ENCODE peak calls at places on chromosomes 2 and 18, in seven cellular contexts. One of them, this sample, is unnamed.
A peak's percentile ranks its signal among the peaks of the same experiment; 100 is the strongest.

GRCh38 chr2:163877316-163877715 is 141.5 kb upstream of the FIGN start:
- DNase-seq in D721Med: no peak
- DNase-seq in nephron progenitor cell: peak; percentile 4
- DNase-seq in astrocyte of the spinal cord: peak; percentile 55
- DNase-seq in lower lobe of right lung: no peak
- DNase-seq in breast epithelium: no peak
- DNase-seq in GM10248: no peak
- DNase-seq in this sample: no peak

GRCh38 chr2:8457092-8457481 is 224.8 kb upstream of the ID2 start:
- DNase-seq in D721Med: no peak
- DNase-seq in nephron progenitor cell: no peak
- DNase-seq in astrocyte of the spinal cord: no peak
- DNase-seq in lower lobe of right lung: peak; percentile 58
- DNase-seq in breast epithelium: no peak
- DNase-seq in GM10248: no peak
- DNase-seq in this sample: no peak

GRCh38 chr18:45348974-45349373 is 266.3 kb upstream of the SLC14A2 start:
- DNase-seq in D721Med: no peak
- DNase-seq in nephron progenitor cell: no peak
- DNase-seq in astrocyte of the spinal cord: no peak
- DNase-seq in lower lobe of right lung: no peak
- DNase-seq in breast epithelium: no peak
- DNase-seq in GM10248: no peak
- DNase-seq in this sample: no peak

GRCh38 chr2:155519731-155520130 is 812.8 kb downstream of the NR4A2 start:
- DNase-seq in D721Med: no peak
- DNase-seq in nephron progenitor cell: no peak
- DNase-seq in astrocyte of the spinal cord: no peak
- DNase-seq in lower lobe of right lung: no peak
- DNase-seq in breast epithelium: no peak
- DNase-seq in GM10248: no peak
- DNase-seq in this sample: no peak

GRCh38 chr2:167438206-167438605 is 549.9 kb downstream of the XIRP2 start:
- DNase-seq in D721Med: no peak
- DNase-seq in nephron progenitor cell: no peak
- DNase-seq in astrocyte of the spinal cord: peak; percentile 77
- DNase-seq in lower lobe of right lung: no peak
- DNase-seq in breast epithelium: no peak
- DNase-seq in GM10248: no peak
- DNase-seq in this sample: no peak

GRCh38 chr2:46942143-46942526 is 26.5 kb upstream of the MCFD2 start:
- DNase-seq in D721Med: no peak
- DNase-seq in nephron progenitor cell: no peak
- DNase-seq in astrocyte of the spinal cord: no peak
- DNase-seq in lower lobe of right lung: peak; percentile 76
- DNase-seq in breast epithelium: peak; percentile 56
- DNase-seq in GM10248: peak; percentile 71
- DNase-seq in this sample: no peak

GRCh38 chr2:208872591-208872990 is 466.0 kb downstream of the PTH2R start:
- DNase-seq in D721Med: no peak
- DNase-seq in nephron progenitor cell: no peak
- DNase-seq in astrocyte of the spinal cord: no peak
- DNase-seq in lower lobe of right lung: no peak
- DNase-seq in breast epithelium: no peak
- DNase-seq in GM10248: no peak
- DNase-seq in this sample: no peak

GRCh38 chr2:173982918-173983317 is 17.7 kb upstream of the SP3 start:
- DNase-seq in D721Med: no peak
- DNase-seq in nephron progenitor cell: no peak
- DNase-seq in astrocyte of the spinal cord: peak; percentile 78
- DNase-seq in lower lobe of right lung: no peak
- DNase-seq in breast epithelium: peak; percentile 79
- DNase-seq in GM10248: no peak
- DNase-seq in this sample: no peak

GRCh38 chr2:119367472-119368099 is 809 bp downstream of the DBI start:
- DNase-seq in D721Med: peak; percentile 57
- DNase-seq in nephron progenitor cell: peak; percentile 73
- DNase-seq in astrocyte of the spinal cord: no peak
- DNase-seq in lower lobe of right lung: peak; percentile 76
- DNase-seq in breast epithelium: peak; percentile 44
- DNase-seq in GM10248: peak; percentile 74
- DNase-seq in this sample: peak; percentile 41

GRCh38 chr2:186456941-186457340 is 29.1 kb upstream of the ZC3H15 start:
- DNase-seq in D721Med: no peak
- DNase-seq in nephron progenitor cell: no peak
- DNase-seq in astrocyte of the spinal cord: peak; percentile 85
- DNase-seq in lower lobe of right lung: no peak
- DNase-seq in breast epithelium: no peak
- DNase-seq in GM10248: no peak
- DNase-seq in this sample: no peak

GRCh38 chr18:56508637-56509036 is 129.8 kb downstream of the TXNL1 start:
- DNase-seq in D721Med: no peak
- DNase-seq in nephron progenitor cell: no peak
- DNase-seq in astrocyte of the spinal cord: no peak
- DNase-seq in lower lobe of right lung: no peak
- DNase-seq in breast epithelium: no peak
- DNase-seq in GM10248: no peak
- DNase-seq in this sample: no peak

GRCh38 chr2:234996467-234997270 is 44.9 kb downstream of the SH3BP4 start:
- DNase-seq in D721Med: no peak
- DNase-seq in nephron progenitor cell: peak; percentile 57
- DNase-seq in astrocyte of the spinal cord: peak; percentile 92
- DNase-seq in lower lobe of right lung: no peak
- DNase-seq in breast epithelium: peak; percentile 72
- DNase-seq in GM10248: no peak
- DNase-seq in this sample: no peak
- TF ChIP-seq CTCF in D721Med: no peak
- TF ChIP-seq CTCF in nephron progenitor cell: no peak
- TF ChIP-seq CTCF in astrocyte of the spinal cord: peak; percentile 40
- TF ChIP-seq CTCF in lower lobe of right lung: no peak
- TF ChIP-seq CTCF in breast epithelium: no peak
- TF ChIP-seq CTCF in GM10248: no peak
- TF ChIP-seq CTCF in this sample: peak; percentile 31

GRCh38 chr2:20186078-20186854 is 38.7 kb downstream of the SDC1 start:
- DNase-seq in D721Med: no peak
- DNase-seq in nephron progenitor cell: no peak
- DNase-seq in astrocyte of the spinal cord: peak; percentile 75
- DNase-seq in lower lobe of right lung: peak; percentile 71
- DNase-seq in breast epithelium: no peak
- DNase-seq in GM10248: peak; percentile 51
- DNase-seq in this sample: no peak

GRCh38 chr2:20188851-20189250 is 36.1 kb downstream of the SDC1 start:
- DNase-seq in D721Med: peak; percentile 66
- DNase-seq in nephron progenitor cell: peak; percentile 81
- DNase-seq in astrocyte of the spinal cord: no peak
- DNase-seq in lower lobe of right lung: no peak
- DNase-seq in breast epithelium: no peak
- DNase-seq in GM10248: no peak
- DNase-seq in this sample: no peak

GRCh38 chr2:20186855-20187187 is 38.1 kb downstream of the SDC1 start:
- DNase-seq in D721Med: no peak
- DNase-seq in nephron progenitor cell: no peak
- DNase-seq in astrocyte of the spinal cord: no peak
- DNase-seq in lower lobe of right lung: no peak
- DNase-seq in breast epithelium: no peak
- DNase-seq in GM10248: no peak
- DNase-seq in this sample: no peak

GRCh38 chr2:20188201-20188600 is 36.7 kb downstream of the SDC1 start:
- DNase-seq in D721Med: no peak
- DNase-seq in nephron progenitor cell: no peak
- DNase-seq in astrocyte of the spinal cord: no peak
- DNase-seq in lower lobe of right lung: no peak
- DNase-seq in breast epithelium: no peak
- DNase-seq in GM10248: no peak
- DNase-seq in this sample: no peak

DNA sequence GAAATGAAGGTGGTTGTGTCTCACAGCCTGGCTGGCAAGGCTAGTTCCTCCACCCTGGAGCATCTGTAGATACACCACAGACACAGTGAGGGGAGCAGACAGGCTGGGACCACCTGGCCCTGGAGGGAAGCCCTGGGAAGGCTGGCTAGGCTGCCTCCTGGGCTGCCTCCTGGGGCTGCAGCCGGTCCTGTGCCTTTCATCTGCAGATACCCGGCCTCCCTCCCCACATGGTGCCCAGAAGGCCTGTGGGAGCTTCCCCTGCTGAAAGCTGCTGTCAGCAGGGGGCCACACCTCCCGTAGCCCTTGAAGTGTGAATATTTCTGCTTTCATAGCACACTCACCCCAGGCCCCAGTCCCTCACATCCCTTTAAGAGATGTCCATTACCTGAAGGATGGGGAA is 37.6 kb downstream of the SDC1 start:
- DNase-seq in D721Med: no peak
- DNase-seq in nephron progenitor cell: no peak
- DNase-seq in astrocyte of the spinal cord: no peak
- DNase-seq in lower lobe of right lung: no peak
- DNase-seq in breast epithelium: no peak
- DNase-seq in GM10248: no peak
- DNase-seq in this sample: no peak
- TF ChIP-seq CTCF in D721Med: no peak
- TF ChIP-seq CTCF in nephron progenitor cell: no peak
- TF ChIP-seq CTCF in astrocyte of the spinal cord: no peak
- TF ChIP-seq CTCF in lower lobe of right lung: no peak
- TF ChIP-seq CTCF in breast epithelium: no peak
- TF ChIP-seq CTCF in GM10248: peak; percentile 1
- TF ChIP-seq CTCF in this sample: no peak

GRCh38 chr18:25594351-25594750 is 242.4 kb upstream of the ZNF521 start:
- DNase-seq in D721Med: no peak
- DNase-seq in nephron progenitor cell: no peak
- DNase-seq in astrocyte of the spinal cord: no peak
- DNase-seq in lower lobe of right lung: no peak
- DNase-seq in breast epithelium: no peak
- DNase-seq in GM10248: no peak
- DNase-seq in this sample: no peak

GRCh38 chr18:25587545-25587944 is 235.6 kb upstream of the ZNF521 start:
- DNase-seq in D721Med: no peak
- DNase-seq in nephron progenitor cell: no peak
- DNase-seq in astrocyte of the spinal cord: no peak
- DNase-seq in lower lobe of right lung: no peak
- DNase-seq in breast epithelium: no peak
- DNase-seq in GM10248: no peak
- DNase-seq in this sample: no peak

GRCh38 chr18:25590456-25590855 is 238.5 kb upstream of the ZNF521 start:
- DNase-seq in D721Med: no peak
- DNase-seq in nephron progenitor cell: no peak
- DNase-seq in astrocyte of the spinal cord: no peak
- DNase-seq in lower lobe of right lung: no peak
- DNase-seq in breast epithelium: no peak
- DNase-seq in GM10248: no peak
- DNase-seq in this sample: no peak

GRCh38 chr18:25595274-25595673 is 243.3 kb upstream of the ZNF521 start:
- DNase-seq in D721Med: no peak
- DNase-seq in nephron progenitor cell: no peak
- DNase-seq in astrocyte of the spinal cord: no peak
- DNase-seq in lower lobe of right lung: no peak
- DNase-seq in breast epithelium: no peak
- DNase-seq in GM10248: no peak
- DNase-seq in this sample: no peak

GRCh38 chr18:25592804-25593360 is 240.9 kb upstream of the ZNF521 start:
- DNase-seq in D721Med: no peak
- DNase-seq in nephron progenitor cell: no peak
- DNase-seq in astrocyte of the spinal cord: no peak
- DNase-seq in lower lobe of right lung: no peak
- DNase-seq in breast epithelium: no peak
- DNase-seq in GM10248: no peak
- DNase-seq in this sample: no peak
- TF ChIP-seq CTCF in D721Med: no peak
- TF ChIP-seq CTCF in nephron progenitor cell: no peak
- TF ChIP-seq CTCF in astrocyte of the spinal cord: no peak
- TF ChIP-seq CTCF in lower lobe of right lung: no peak
- TF ChIP-seq CTCF in breast epithelium: no peak
- TF ChIP-seq CTCF in GM10248: no peak
- TF ChIP-seq CTCF in this sample: peak; percentile 13

GRCh38 chr2:228367356-228367755 is 185.9 kb upstream of the SPHKAP start:
- DNase-seq in D721Med: no peak
- DNase-seq in nephron progenitor cell: no peak
- DNase-seq in astrocyte of the spinal cord: no peak
- DNase-seq in lower lobe of right lung: no peak
- DNase-seq in breast epithelium: no peak
- DNase-seq in GM10248: no peak
- DNase-seq in this sample: no peak
- TF ChIP-seq CTCF in D721Med: no peak
- TF ChIP-seq CTCF in nephron progenitor cell: no peak
- TF ChIP-seq CTCF in astrocyte of the spinal cord: no peak
- TF ChIP-seq CTCF in lower lobe of right lung: no peak
- TF ChIP-seq CTCF in breast epithelium: no peak
- TF ChIP-seq CTCF in GM10248: no peak
- TF ChIP-seq CTCF in this sample: no peak

GRCh38 chr2:73850009-73850408 is 21.2 kb downstream of the STAMBP start:
- DNase-seq in D721Med: no peak
- DNase-seq in nephron progenitor cell: no peak
- DNase-seq in astrocyte of the spinal cord: no peak
- DNase-seq in lower lobe of right lung: no peak
- DNase-seq in breast epithelium: no peak
- DNase-seq in GM10248: no peak
- DNase-seq in this sample: no peak

GRCh38 chr2:73852020-73852419 is 23.3 kb downstream of the STAMBP start:
- DNase-seq in D721Med: no peak
- DNase-seq in nephron progenitor cell: no peak
- DNase-seq in astrocyte of the spinal cord: peak; percentile 63
- DNase-seq in lower lobe of right lung: no peak
- DNase-seq in breast epithelium: no peak
- DNase-seq in GM10248: no peak
- DNase-seq in this sample: no peak

GRCh38 chr2:73855526-73855925 is 26.8 kb downstream of the STAMBP start:
- DNase-seq in D721Med: no peak
- DNase-seq in nephron progenitor cell: no peak
- DNase-seq in astrocyte of the spinal cord: peak; percentile 5
- DNase-seq in lower lobe of right lung: no peak
- DNase-seq in breast epithelium: no peak
- DNase-seq in GM10248: no peak
- DNase-seq in this sample: no peak

GRCh38 chr2:73856214-73856613 is 27.5 kb downstream of the STAMBP start:
- DNase-seq in D721Med: no peak
- DNase-seq in nephron progenitor cell: no peak
- DNase-seq in astrocyte of the spinal cord: peak; percentile 91
- DNase-seq in lower lobe of right lung: no peak
- DNase-seq in breast epithelium: no peak
- DNase-seq in GM10248: no peak
- DNase-seq in this sample: no peak

DNA sequence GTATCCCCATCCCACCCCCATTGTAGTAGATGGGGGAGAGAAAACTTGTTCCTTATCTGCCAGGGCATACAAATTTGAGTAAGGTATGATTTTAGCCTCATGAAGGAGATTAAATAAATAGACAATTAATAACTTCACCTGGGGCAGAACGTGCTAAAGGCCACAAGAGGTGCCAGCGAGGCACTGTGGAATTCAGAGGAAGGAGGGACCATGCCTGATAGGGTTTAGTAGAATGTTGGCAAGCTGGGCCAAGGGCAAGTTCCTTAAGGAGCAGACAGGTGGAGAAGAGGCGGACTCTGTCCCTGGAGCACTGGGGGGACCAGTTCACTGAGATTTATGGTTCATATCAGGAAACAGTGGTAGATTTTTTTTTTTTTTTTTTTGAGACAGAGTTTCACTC is 22.5 kb downstream of the STAMBP start:
- DNase-seq in D721Med: no peak
- DNase-seq in nephron progenitor cell: no peak
- DNase-seq in astrocyte of the spinal cord: no peak
- DNase-seq in lower lobe of right lung: no peak
- DNase-seq in breast epithelium: no peak
- DNase-seq in GM10248: no peak
- DNase-seq in this sample: no peak
- TF ChIP-seq CTCF in D721Med: peak; percentile 19
- TF ChIP-seq CTCF in nephron progenitor cell: no peak
- TF ChIP-seq CTCF in astrocyte of the spinal cord: peak; percentile 24
- TF ChIP-seq CTCF in lower lobe of right lung: no peak
- TF ChIP-seq CTCF in breast epithelium: no peak
- TF ChIP-seq CTCF in GM10248: peak; percentile 18
- TF ChIP-seq CTCF in this sample: peak; percentile 44

GRCh38 chr18:35950628-35950982 is 21.9 kb upstream of the RMP24 start:
- DNase-seq in D721Med: no peak
- DNase-seq in nephron progenitor cell: no peak
- DNase-seq in astrocyte of the spinal cord: no peak
- DNase-seq in lower lobe of right lung: no peak
- DNase-seq in breast epithelium: no peak
- DNase-seq in GM10248: no peak
- DNase-seq in this sample: no peak
- TF ChIP-seq CTCF in D721Med: no peak
- TF ChIP-seq CTCF in nephron progenitor cell: peak; percentile 17
- TF ChIP-seq CTCF in astrocyte of the spinal cord: no peak
- TF ChIP-seq CTCF in lower lobe of right lung: no peak
- TF ChIP-seq CTCF in breast epithelium: no peak
- TF ChIP-seq CTCF in GM10248: no peak
- TF ChIP-seq CTCF in this sample: no peak

This sample was measured in progenitor cell of endocrine pancreas.